ENCODE peak calls at places on chromosomes 12 and 14, in seven cellular contexts. One of them, this sample, is unnamed.

GRCh38 chr12:8033153-8034044 is 883 bp downstream of the FOXJ2 start:
- DNase-seq in lung: peak
- DNase-seq in globus pallidus: peak
- DNase-seq in neuronal stem cell: peak
- DNase-seq in NCI-H187 treated with DMSO at 0.1 percent for 48 hours: no peak
- DNase-seq in cardiac muscle cell: peak
- DNase-seq in stimulated activated naive CD4-positive, alpha-beta T cell: peak
- DNase-seq in this sample: no peak

GRCh38 chr12:108390495-108391203 is 51.5 kb upstream of the CMKLR1 start:
- DNase-seq in neuronal stem cell: peak
- DNase-seq in NCI-H187 treated with DMSO at 0.1 percent for 48 hours: no peak
- DNase-seq in stimulated activated naive CD4-positive, alpha-beta T cell: no peak
- DNase-seq in lung: no peak
- DNase-seq in cardiac muscle cell: no peak
- DNase-seq in globus pallidus: no peak
- DNase-seq in this sample: no peak

GRCh38 chr14:71358209-71358931 is 451.1 kb downstream of the PCNX1 start:
- DNase-seq in globus pallidus: no peak
- DNase-seq in lung: no peak
- DNase-seq in cardiac muscle cell: no peak
- DNase-seq in stimulated activated naive CD4-positive, alpha-beta T cell: no peak
- DNase-seq in NCI-H187 treated with DMSO at 0.1 percent for 48 hours: no peak
- DNase-seq in neuronal stem cell: no peak
- DNase-seq in this sample: no peak

GRCh38 chr12:6392499-6392898 is 8.5 kb downstream of the LTBR start:
- DNase-seq in stimulated activated naive CD4-positive, alpha-beta T cell: no peak
- DNase-seq in NCI-H187 treated with DMSO at 0.1 percent for 48 hours: no peak
- DNase-seq in lung: no peak
- DNase-seq in neuronal stem cell: no peak
- DNase-seq in cardiac muscle cell: no peak
- DNase-seq in globus pallidus: no peak
- DNase-seq in this sample: no peak

GRCh38 chr12:69214169-69214568 is 25.2 kb upstream of the CPSF6 start:
- DNase-seq in cardiac muscle cell: no peak
- DNase-seq in NCI-H187 treated with DMSO at 0.1 percent for 48 hours: no peak
- DNase-seq in stimulated activated naive CD4-positive, alpha-beta T cell: no peak
- DNase-seq in neuronal stem cell: no peak
- DNase-seq in globus pallidus: no peak
- DNase-seq in lung: no peak
- DNase-seq in this sample: no peak

GRCh38 chr12:31297572-31298509 is 28.1 kb downstream of the SINHCAF start:
- DNase-seq in cardiac muscle cell: no peak
- DNase-seq in globus pallidus: no peak
- DNase-seq in NCI-H187 treated with DMSO at 0.1 percent for 48 hours: no peak
- DNase-seq in neuronal stem cell: no peak
- DNase-seq in lung: no peak
- DNase-seq in stimulated activated naive CD4-positive, alpha-beta T cell: no peak
- DNase-seq in this sample: no peak

GRCh38 chr12:96343347-96343954 is 56.8 kb downstream of the CDK17 start:
- DNase-seq in NCI-H187 treated with DMSO at 0.1 percent for 48 hours: no peak
- DNase-seq in lung: no peak
- DNase-seq in globus pallidus: no peak
- DNase-seq in cardiac muscle cell: peak
- DNase-seq in stimulated activated naive CD4-positive, alpha-beta T cell: no peak
- DNase-seq in neuronal stem cell: no peak
- DNase-seq in this sample: no peak

GRCh38 chr12:133081408-133081806 is 684 bp downstream of the ZNF140 start:
- DNase-seq in neuronal stem cell: no peak
- DNase-seq in lung: peak
- DNase-seq in globus pallidus: peak
- DNase-seq in stimulated activated naive CD4-positive, alpha-beta T cell: peak
- DNase-seq in NCI-H187 treated with DMSO at 0.1 percent for 48 hours: no peak
- DNase-seq in cardiac muscle cell: no peak
- DNase-seq in this sample: no peak

GRCh38 chr12:67357726-67358125 is 88.6 kb downstream of the CAND1 start:
- DNase-seq in globus pallidus: no peak
- DNase-seq in cardiac muscle cell: no peak
- DNase-seq in neuronal stem cell: no peak
- DNase-seq in stimulated activated naive CD4-positive, alpha-beta T cell: no peak
- DNase-seq in NCI-H187 treated with DMSO at 0.1 percent for 48 hours: no peak
- DNase-seq in lung: no peak
- DNase-seq in this sample: no peak

GRCh38 chr14:37697489-37698121 is 102.2 kb downstream of the TTC6 start:
- DNase-seq in stimulated activated naive CD4-positive, alpha-beta T cell: no peak
- DNase-seq in globus pallidus: no peak
- DNase-seq in lung: no peak
- DNase-seq in cardiac muscle cell: peak
- DNase-seq in NCI-H187 treated with DMSO at 0.1 percent for 48 hours: no peak
- DNase-seq in neuronal stem cell: no peak
- DNase-seq in this sample: no peak

GRCh38 chr14:63388766-63389431 is 70.2 kb upstream of the GPHB5 start:
- DNase-seq in globus pallidus: peak
- DNase-seq in NCI-H187 treated with DMSO at 0.1 percent for 48 hours: no peak
- DNase-seq in stimulated activated naive CD4-positive, alpha-beta T cell: peak
- DNase-seq in neuronal stem cell: peak
- DNase-seq in lung: peak
- DNase-seq in cardiac muscle cell: peak
- DNase-seq in this sample: peak

GRCh38 chr12:103241184-103241583 is 254.6 kb downstream of the C12orf42 start:
- DNase-seq in neuronal stem cell: no peak
- DNase-seq in stimulated activated naive CD4-positive, alpha-beta T cell: no peak
- DNase-seq in cardiac muscle cell: no peak
- DNase-seq in NCI-H187 treated with DMSO at 0.1 percent for 48 hours: peak
- DNase-seq in globus pallidus: no peak
- DNase-seq in lung: no peak
- DNase-seq in this sample: no peak

GRCh38 chr12:93200291-93200917 is 177.3 kb upstream of the NUDT4 start:
- DNase-seq in stimulated activated naive CD4-positive, alpha-beta T cell: no peak
- DNase-seq in neuronal stem cell: no peak
- DNase-seq in globus pallidus: no peak
- DNase-seq in lung: no peak
- DNase-seq in NCI-H187 treated with DMSO at 0.1 percent for 48 hours: no peak
- DNase-seq in cardiac muscle cell: peak
- DNase-seq in this sample: no peak

GRCh38 chr12:107081778-107082177 is 11.6 kb downstream of the CRY1 start:
- DNase-seq in cardiac muscle cell: no peak
- DNase-seq in neuronal stem cell: no peak
- DNase-seq in stimulated activated naive CD4-positive, alpha-beta T cell: no peak
- DNase-seq in NCI-H187 treated with DMSO at 0.1 percent for 48 hours: no peak
- DNase-seq in globus pallidus: no peak
- DNase-seq in lung: no peak
- DNase-seq in this sample: no peak

GRCh38 chr12:124520896-124521295 is 46.5 kb downstream of the NCOR2 start:
- DNase-seq in neuronal stem cell: no peak
- DNase-seq in globus pallidus: no peak
- DNase-seq in stimulated activated naive CD4-positive, alpha-beta T cell: no peak
- DNase-seq in lung: no peak
- DNase-seq in NCI-H187 treated with DMSO at 0.1 percent for 48 hours: no peak
- DNase-seq in cardiac muscle cell: no peak
- DNase-seq in this sample: no peak

GRCh38 chr12:57370696-57371095 is 60.1 kb downstream of the R3HDM2 start:
- DNase-seq in NCI-H187 treated with DMSO at 0.1 percent for 48 hours: no peak
- DNase-seq in neuronal stem cell: no peak
- DNase-seq in globus pallidus: no peak
- DNase-seq in cardiac muscle cell: peak
- DNase-seq in lung: no peak
- DNase-seq in stimulated activated naive CD4-positive, alpha-beta T cell: no peak
- DNase-seq in this sample: no peak

GRCh38 chr12:51320311-51320694 is 3.7 kb downstream of the BIN2 start:
- DNase-seq in lung: no peak
- DNase-seq in globus pallidus: no peak
- DNase-seq in stimulated activated naive CD4-positive, alpha-beta T cell: no peak
- DNase-seq in cardiac muscle cell: peak
- DNase-seq in NCI-H187 treated with DMSO at 0.1 percent for 48 hours: no peak
- DNase-seq in neuronal stem cell: no peak
- DNase-seq in this sample: no peak

GRCh38 chr14:103680491-103681231 is 34.6 kb downstream of the XRCC3 start:
- DNase-seq in globus pallidus: no peak
- DNase-seq in NCI-H187 treated with DMSO at 0.1 percent for 48 hours: no peak
- DNase-seq in neuronal stem cell: no peak
- DNase-seq in stimulated activated naive CD4-positive, alpha-beta T cell: no peak
- DNase-seq in lung: no peak
- DNase-seq in cardiac muscle cell: no peak
- DNase-seq in this sample: no peak

GRCh38 chr12:12017798-12018197 is 52.9 kb upstream of the BCL2L14 start:
- DNase-seq in lung: no peak
- DNase-seq in cardiac muscle cell: peak
- DNase-seq in neuronal stem cell: peak
- DNase-seq in globus pallidus: no peak
- DNase-seq in NCI-H187 treated with DMSO at 0.1 percent for 48 hours: no peak
- DNase-seq in stimulated activated naive CD4-positive, alpha-beta T cell: no peak
- DNase-seq in this sample: no peak

GRCh38 chr14:99393059-99393655 is 87.5 kb downstream of the SETD3 start:
- DNase-seq in lung: no peak
- DNase-seq in stimulated activated naive CD4-positive, alpha-beta T cell: no peak
- DNase-seq in cardiac muscle cell: peak
- DNase-seq in globus pallidus: no peak
- DNase-seq in neuronal stem cell: no peak
- DNase-seq in NCI-H187 treated with DMSO at 0.1 percent for 48 hours: no peak
- DNase-seq in this sample: no peak

GRCh38 chr12:101686176-101686575 is 11.3 kb upstream of the CHPT1 start:
- DNase-seq in cardiac muscle cell: no peak
- DNase-seq in lung: no peak
- DNase-seq in stimulated activated naive CD4-positive, alpha-beta T cell: no peak
- DNase-seq in globus pallidus: no peak
- DNase-seq in NCI-H187 treated with DMSO at 0.1 percent for 48 hours: no peak
- DNase-seq in neuronal stem cell: no peak
- DNase-seq in this sample: no peak

GRCh38 chr12:110111476-110112334 is 12.5 kb upstream of the IFT81 start:
- DNase-seq in neuronal stem cell: no peak
- DNase-seq in cardiac muscle cell: no peak
- DNase-seq in NCI-H187 treated with DMSO at 0.1 percent for 48 hours: no peak
- DNase-seq in stimulated activated naive CD4-positive, alpha-beta T cell: no peak
- DNase-seq in globus pallidus: no peak
- DNase-seq in lung: no peak
- DNase-seq in this sample: no peak

GRCh38 chr14:73402579-73402978 is 55.8 kb downstream of the NUMB start:
- DNase-seq in stimulated activated naive CD4-positive, alpha-beta T cell: no peak
- DNase-seq in globus pallidus: no peak
- DNase-seq in cardiac muscle cell: no peak
- DNase-seq in lung: no peak
- DNase-seq in NCI-H187 treated with DMSO at 0.1 percent for 48 hours: no peak
- DNase-seq in neuronal stem cell: no peak
- DNase-seq in this sample: no peak

GRCh38 chr14:74558655-74559054 is 53.4 kb downstream of the LTBP2 start:
- DNase-seq in lung: no peak
- DNase-seq in cardiac muscle cell: no peak
- DNase-seq in neuronal stem cell: no peak
- DNase-seq in globus pallidus: no peak
- DNase-seq in NCI-H187 treated with DMSO at 0.1 percent for 48 hours: no peak
- DNase-seq in stimulated activated naive CD4-positive, alpha-beta T cell: no peak
- DNase-seq in this sample: no peak

GRCh38 chr12:545835-546234 is 86.1 kb downstream of the B4GALNT3 start:
- DNase-seq in NCI-H187 treated with DMSO at 0.1 percent for 48 hours: no peak
- DNase-seq in stimulated activated naive CD4-positive, alpha-beta T cell: no peak
- DNase-seq in neuronal stem cell: no peak
- DNase-seq in lung: no peak
- DNase-seq in globus pallidus: no peak
- DNase-seq in cardiac muscle cell: no peak
- DNase-seq in this sample: no peak

GRCh38 chr14:63896278-63896720 is 43.5 kb downstream of the SYNE2 start:
- DNase-seq in globus pallidus: no peak
- DNase-seq in stimulated activated naive CD4-positive, alpha-beta T cell: no peak
- DNase-seq in NCI-H187 treated with DMSO at 0.1 percent for 48 hours: no peak
- DNase-seq in neuronal stem cell: no peak
- DNase-seq in cardiac muscle cell: peak
- DNase-seq in lung: peak
- DNase-seq in this sample: no peak

GRCh38 chr14:101705733-101706508 is 55.6 kb upstream of the PPP2R5C start:
- DNase-seq in NCI-H187 treated with DMSO at 0.1 percent for 48 hours: no peak
- DNase-seq in lung: peak
- DNase-seq in cardiac muscle cell: peak
- DNase-seq in stimulated activated naive CD4-positive, alpha-beta T cell: peak
- DNase-seq in globus pallidus: peak
- DNase-seq in neuronal stem cell: peak
- DNase-seq in this sample: no peak

GRCh38 chr14:71745072-71745471 is 187.2 kb upstream of the RGS6 start:
- DNase-seq in globus pallidus: no peak
- DNase-seq in NCI-H187 treated with DMSO at 0.1 percent for 48 hours: no peak
- DNase-seq in cardiac muscle cell: no peak
- DNase-seq in stimulated activated naive CD4-positive, alpha-beta T cell: no peak
- DNase-seq in neuronal stem cell: no peak
- DNase-seq in lung: no peak
- DNase-seq in this sample: no peak

GRCh38 chr12:92557422-92557724 is 145.4 kb upstream of the PLEKHG7 start:
- DNase-seq in NCI-H187 treated with DMSO at 0.1 percent for 48 hours: no peak
- DNase-seq in globus pallidus: no peak
- DNase-seq in cardiac muscle cell: no peak
- DNase-seq in neuronal stem cell: no peak
- DNase-seq in lung: no peak
- DNase-seq in stimulated activated naive CD4-positive, alpha-beta T cell: no peak
- DNase-seq in this sample: no peak

This sample was measured in omental fat pad.